ENCODE peak calls at places on chromosomes 1 and 21, in four cellular contexts. One of them, this sample, is unnamed.

GRCh38 chr1:115677172-115677542 is 35.4 kb downstream of the VANGL1 start:
- DNase-seq in AG04450: no peak
- DNase-seq in naive thymus-derived CD4-positive, alpha-beta T cell: no peak
- DNase-seq in psoas muscle: no peak
- DNase-seq in this sample: no peak

GRCh38 chr1:80245813-80246212 is 1239.3 kb upstream of the ADGRL4 start:
- DNase-seq in naive thymus-derived CD4-positive, alpha-beta T cell: no peak
- DNase-seq in psoas muscle: no peak
- DNase-seq in AG04450: no peak
- DNase-seq in this sample: no peak

GRCh38 chr1:61606448-61607312 is 118.3 kb downstream of the TM2D1 start:
- DNase-seq in naive thymus-derived CD4-positive, alpha-beta T cell: no peak
- DNase-seq in AG04450: no peak
- DNase-seq in psoas muscle: peak; percentile 81
- DNase-seq in this sample: peak; percentile 59

GRCh38 chr1:230185076-230186001 is 118.3 kb downstream of the GALNT2 start:
- DNase-seq in AG04450: no peak
- DNase-seq in naive thymus-derived CD4-positive, alpha-beta T cell: no peak
- DNase-seq in psoas muscle: no peak
- DNase-seq in this sample: no peak

GRCh38 chr1:40855513-40855912 is 6.7 kb downstream of the CITED4 start:
- DNase-seq in AG04450: no peak
- DNase-seq in naive thymus-derived CD4-positive, alpha-beta T cell: no peak
- DNase-seq in psoas muscle: no peak
- DNase-seq in this sample: no peak

GRCh38 chr1:33370286-33370685 is 49.4 kb upstream of the A3GALT2 start:
- DNase-seq in naive thymus-derived CD4-positive, alpha-beta T cell: no peak
- DNase-seq in psoas muscle: peak; percentile 56
- DNase-seq in AG04450: no peak
- DNase-seq in this sample: no peak

GRCh38 chr1:89802036-89802435 is 18.8 kb upstream of the LRRC8D start:
- DNase-seq in psoas muscle: no peak
- DNase-seq in AG04450: no peak
- DNase-seq in naive thymus-derived CD4-positive, alpha-beta T cell: no peak
- DNase-seq in this sample: no peak

GRCh38 chr1:93692983-93693591 is 11.4 kb upstream of the BCAR3 start:
- DNase-seq in AG04450: no peak
- DNase-seq in naive thymus-derived CD4-positive, alpha-beta T cell: no peak
- DNase-seq in psoas muscle: no peak
- DNase-seq in this sample: peak; percentile 97

GRCh38 chr1:159879977-159880376 is 17.5 kb upstream of the VSIG8 start:
- DNase-seq in psoas muscle: no peak
- DNase-seq in AG04450: peak; percentile 47
- DNase-seq in naive thymus-derived CD4-positive, alpha-beta T cell: no peak
- DNase-seq in this sample: no peak

GRCh38 chr21:34530264-34530663 is 18.3 kb upstream of the KCNE1 start:
- DNase-seq in naive thymus-derived CD4-positive, alpha-beta T cell: no peak
- DNase-seq in psoas muscle: no peak
- DNase-seq in AG04450: no peak
- DNase-seq in this sample: no peak

GRCh38 chr1:19730793-19731192 is 66.1 kb downstream of the HTR6 start:
- DNase-seq in psoas muscle: no peak
- DNase-seq in naive thymus-derived CD4-positive, alpha-beta T cell: no peak
- DNase-seq in AG04450: no peak
- DNase-seq in this sample: no peak

GRCh38 chr1:230233786-230234185 is 166.7 kb downstream of the GALNT2 start:
- DNase-seq in AG04450: no peak
- DNase-seq in psoas muscle: no peak
- DNase-seq in naive thymus-derived CD4-positive, alpha-beta T cell: no peak
- DNase-seq in this sample: no peak

GRCh38 chr1:6171546-6172124 is 8.5 kb downstream of the CHD5 start:
- DNase-seq in psoas muscle: no peak
- DNase-seq in AG04450: no peak
- DNase-seq in naive thymus-derived CD4-positive, alpha-beta T cell: no peak
- DNase-seq in this sample: no peak

GRCh38 chr1:203324103-203325003 is 19.0 kb downstream of the BTG2 start:
- DNase-seq in naive thymus-derived CD4-positive, alpha-beta T cell: peak; percentile 87
- DNase-seq in psoas muscle: no peak
- DNase-seq in AG04450: no peak
- DNase-seq in this sample: no peak

GRCh38 chr21:45326834-45327457 is 39.3 kb upstream of the POFUT2 start:
- DNase-seq in naive thymus-derived CD4-positive, alpha-beta T cell: no peak
- DNase-seq in psoas muscle: no peak
- DNase-seq in AG04450: no peak
- DNase-seq in this sample: no peak

GRCh38 chr1:231603598-231604275 is 22.9 kb upstream of the DISC1 start:
- DNase-seq in AG04450: no peak
- DNase-seq in naive thymus-derived CD4-positive, alpha-beta T cell: peak; percentile 40
- DNase-seq in psoas muscle: no peak
- DNase-seq in this sample: no peak

GRCh38 chr1:109827986-109828385 is 64.3 kb upstream of the EPS8L3 start:
- DNase-seq in AG04450: no peak
- DNase-seq in naive thymus-derived CD4-positive, alpha-beta T cell: no peak
- DNase-seq in psoas muscle: no peak
- DNase-seq in this sample: no peak

GRCh38 chr1:60431593-60431992 is 358.0 kb upstream of the C1orf87 start:
- DNase-seq in naive thymus-derived CD4-positive, alpha-beta T cell: no peak
- DNase-seq in psoas muscle: no peak
- DNase-seq in AG04450: no peak
- DNase-seq in this sample: no peak

GRCh38 chr1:117123274-117123673 is 1.7 kb upstream of the TRIM45 start:
- DNase-seq in naive thymus-derived CD4-positive, alpha-beta T cell: no peak
- DNase-seq in AG04450: no peak
- DNase-seq in psoas muscle: no peak
- DNase-seq in this sample: no peak

DNA sequence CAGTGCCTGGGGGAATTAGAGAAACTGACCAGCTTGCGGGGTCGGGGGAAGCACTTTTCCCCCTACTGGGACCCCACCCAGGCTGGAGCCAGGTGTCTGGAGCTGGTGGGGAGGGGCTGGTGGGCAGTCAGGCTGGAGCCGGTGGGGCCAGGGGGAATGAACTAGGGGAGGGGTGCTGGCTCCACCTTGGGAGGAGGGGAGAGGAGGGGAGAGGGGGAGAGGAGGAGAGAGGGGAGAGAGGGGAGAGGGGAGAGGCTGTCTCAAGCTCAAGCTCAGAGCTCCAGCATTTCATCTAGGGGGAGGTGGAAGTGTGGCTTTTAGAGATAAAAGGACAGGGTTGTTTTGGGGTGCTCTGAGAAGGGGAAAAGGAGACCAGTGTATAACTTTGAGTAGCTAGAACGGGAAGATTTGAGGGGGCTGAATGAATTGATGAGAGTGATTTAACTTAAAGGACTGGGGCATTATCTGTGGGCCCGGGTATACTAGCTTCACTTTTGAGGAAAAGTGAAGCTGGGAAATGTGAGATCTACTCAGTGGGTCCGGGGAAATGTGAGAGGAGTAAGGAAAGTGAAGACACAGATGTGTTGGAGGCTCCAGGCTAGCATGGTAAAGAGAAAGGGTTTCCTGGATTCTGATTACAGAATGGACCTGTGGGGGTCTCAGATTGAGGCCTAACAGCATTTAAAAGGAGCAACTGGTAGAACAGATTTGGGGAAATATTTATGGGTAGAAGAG is 2.8 kb downstream of the EFNA1 start:
- DNase-seq in AG04450: no peak
- DNase-seq in psoas muscle: no peak
- DNase-seq in naive thymus-derived CD4-positive, alpha-beta T cell: no peak
- DNase-seq in this sample: no peak
- H3K27ac ChIP-seq in AG04450: no peak overlapping the region
- H3K27ac ChIP-seq in psoas muscle: peak overlapping the region; percentile 72
- H3K27ac ChIP-seq in naive thymus-derived CD4-positive, alpha-beta T cell: peak overlapping the region; percentile 55
- H3K27ac ChIP-seq in this sample: peak overlapping the region; percentile 99

GRCh38 chr1:153615406-153615805 is 719 bp downstream of the S100A14 start:
- DNase-seq in AG04450: no peak
- DNase-seq in psoas muscle: no peak
- DNase-seq in naive thymus-derived CD4-positive, alpha-beta T cell: no peak
- DNase-seq in this sample: no peak

GRCh38 chr1:153614906-153615305 is 1.2 kb downstream of the S100A14 start:
- DNase-seq in naive thymus-derived CD4-positive, alpha-beta T cell: no peak
- DNase-seq in AG04450: no peak
- DNase-seq in psoas muscle: no peak
- DNase-seq in this sample: no peak

GRCh38 chr1:153612755-153613331 is at the start of gene S100A16:
- DNase-seq in naive thymus-derived CD4-positive, alpha-beta T cell: no peak
- DNase-seq in psoas muscle: peak; percentile 73
- DNase-seq in AG04450: no peak
- DNase-seq in this sample: peak; percentile 66

GRCh38 chr1:153613406-153613805 is 469 bp upstream of the S100A16 start:
- DNase-seq in AG04450: no peak
- DNase-seq in psoas muscle: no peak
- DNase-seq in naive thymus-derived CD4-positive, alpha-beta T cell: no peak
- DNase-seq in this sample: no peak

DNA sequence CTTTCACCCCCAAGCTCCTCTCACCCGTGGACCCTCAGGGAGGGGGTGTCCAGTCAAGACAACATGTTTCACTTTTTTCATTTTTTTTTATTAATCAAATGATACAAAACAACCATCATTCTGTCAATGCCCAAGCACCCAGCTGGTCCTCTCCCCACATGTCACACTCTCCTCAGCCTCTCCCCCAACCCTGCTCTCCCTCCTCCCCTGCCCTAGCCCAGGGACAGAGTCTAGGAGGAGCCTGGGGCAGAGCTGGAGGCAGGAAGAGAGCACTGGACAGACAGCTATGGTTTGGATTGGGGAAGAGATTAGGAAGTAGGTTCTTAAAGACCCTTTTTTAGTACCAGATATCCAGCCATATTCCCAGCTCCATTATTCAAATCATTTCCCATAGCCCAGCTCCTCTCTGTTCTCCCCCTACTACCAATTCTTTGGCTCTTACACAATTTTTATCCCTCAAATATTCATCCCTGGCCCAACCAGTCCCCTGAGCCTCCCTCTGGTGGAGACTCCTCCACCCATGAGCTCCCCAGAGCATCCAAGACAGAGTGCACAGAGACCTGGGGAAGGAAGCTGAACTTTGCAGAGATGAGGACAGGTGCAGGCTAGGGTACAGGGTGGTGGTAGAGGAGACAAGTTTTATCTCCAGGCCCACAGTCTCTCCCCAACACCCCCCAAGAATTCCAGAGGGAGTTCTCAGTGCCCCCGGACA is 1.4 kb upstream of the S100A16 start:
- DNase-seq in AG04450: no peak
- DNase-seq in psoas muscle: no peak
- DNase-seq in naive thymus-derived CD4-positive, alpha-beta T cell: no peak
- DNase-seq in this sample: no peak
- H3K27ac ChIP-seq in AG04450: no peak overlapping the region
- H3K27ac ChIP-seq in psoas muscle: no peak overlapping the region
- H3K27ac ChIP-seq in naive thymus-derived CD4-positive, alpha-beta T cell: no peak overlapping the region
- H3K27ac ChIP-seq in this sample: peak overlapping the region; percentile 100

GRCh38 chr1:161197560-161198205 is 1.2 kb downstream of the ADAMTS4 start:
- DNase-seq in AG04450: no peak
- DNase-seq in naive thymus-derived CD4-positive, alpha-beta T cell: no peak
- DNase-seq in psoas muscle: no peak
- DNase-seq in this sample: no peak

GRCh38 chr1:161200421-161200991 is 1.7 kb upstream of the ADAMTS4 start:
- DNase-seq in psoas muscle: no peak
- DNase-seq in AG04450: no peak
- DNase-seq in naive thymus-derived CD4-positive, alpha-beta T cell: no peak
- DNase-seq in this sample: no peak

GRCh38 chr1:161198206-161198876 is 513 bp downstream of the ADAMTS4 start:
- DNase-seq in naive thymus-derived CD4-positive, alpha-beta T cell: no peak
- DNase-seq in psoas muscle: peak; percentile 59
- DNase-seq in AG04450: no peak
- DNase-seq in this sample: no peak

GRCh38 chr1:161199506-161200119 is 759 bp upstream of the ADAMTS4 start:
- DNase-seq in AG04450: no peak
- DNase-seq in naive thymus-derived CD4-positive, alpha-beta T cell: no peak
- DNase-seq in psoas muscle: no peak
- DNase-seq in this sample: no peak

GRCh38 chr1:161198877-161199431 is at the start of gene ADAMTS4:
- DNase-seq in naive thymus-derived CD4-positive, alpha-beta T cell: no peak
- DNase-seq in AG04450: peak; percentile 48
- DNase-seq in psoas muscle: peak; percentile 58
- DNase-seq in this sample: no peak
- H3K27ac ChIP-seq in naive thymus-derived CD4-positive, alpha-beta T cell: peak within 1 kb of the TSS; percentile 97
- H3K27ac ChIP-seq in AG04450: peak within 1 kb of the TSS; percentile 57
- H3K27ac ChIP-seq in psoas muscle: peak within 1 kb of the TSS; percentile 96
- H3K27ac ChIP-seq in this sample: no peak within 1 kb of the TSS

GRCh38 chr1:186499571-186499970 is 38.7 kb upstream of the PDC start:
- DNase-seq in naive thymus-derived CD4-positive, alpha-beta T cell: no peak
- DNase-seq in AG04450: no peak
- DNase-seq in psoas muscle: no peak
- DNase-seq in this sample: no peak
- H3K27ac ChIP-seq in naive thymus-derived CD4-positive, alpha-beta T cell: no peak overlapping the region
- H3K27ac ChIP-seq in AG04450: no peak overlapping the region
- H3K27ac ChIP-seq in psoas muscle: no peak overlapping the region
- H3K27ac ChIP-seq in this sample: peak overlapping the region; percentile 94

GRCh38 chr1:24463756-24464377 is 38.8 kb upstream of the RCAN3 start:
- DNase-seq in psoas muscle: no peak
- DNase-seq in AG04450: no peak
- DNase-seq in naive thymus-derived CD4-positive, alpha-beta T cell: no peak
- DNase-seq in this sample: no peak
- H3K27ac ChIP-seq in psoas muscle: no peak overlapping the region
- H3K27ac ChIP-seq in AG04450: peak overlapping the region; percentile 24
- H3K27ac ChIP-seq in naive thymus-derived CD4-positive, alpha-beta T cell: peak overlapping the region; percentile 45
- H3K27ac ChIP-seq in this sample: no peak overlapping the region

GRCh38 chr1:31031330-31032143 is 34.0 kb downstream of the PUM1 start:
- DNase-seq in naive thymus-derived CD4-positive, alpha-beta T cell: no peak
- DNase-seq in psoas muscle: no peak
- DNase-seq in AG04450: no peak
- DNase-seq in this sample: no peak

GRCh38 chr1:31032266-31032665 is 33.3 kb downstream of the PUM1 start:
- DNase-seq in AG04450: no peak
- DNase-seq in psoas muscle: no peak
- DNase-seq in naive thymus-derived CD4-positive, alpha-beta T cell: no peak
- DNase-seq in this sample: no peak

GRCh38 chr1:31029031-31029430 is 36.5 kb downstream of the PUM1 start:
- DNase-seq in naive thymus-derived CD4-positive, alpha-beta T cell: no peak
- DNase-seq in psoas muscle: no peak
- DNase-seq in AG04450: no peak
- DNase-seq in this sample: no peak

GRCh38 chr1:31036749-31037500 is 28.6 kb downstream of the PUM1 start:
- DNase-seq in psoas muscle: no peak
- DNase-seq in AG04450: no peak
- DNase-seq in naive thymus-derived CD4-positive, alpha-beta T cell: no peak
- DNase-seq in this sample: peak; percentile 12

GRCh38 chr1:31033573-31033972 is 31.9 kb downstream of the PUM1 start:
- DNase-seq in AG04450: no peak
- DNase-seq in naive thymus-derived CD4-positive, alpha-beta T cell: no peak
- DNase-seq in psoas muscle: no peak
- DNase-seq in this sample: no peak
- H3K27ac ChIP-seq in AG04450: no peak overlapping the region
- H3K27ac ChIP-seq in naive thymus-derived CD4-positive, alpha-beta T cell: no peak overlapping the region
- H3K27ac ChIP-seq in psoas muscle: no peak overlapping the region
- H3K27ac ChIP-seq in this sample: peak overlapping the region; percentile 26

GRCh38 chr1:168138134-168138533 is 1.4 kb upstream of the GPR161 start:
- DNase-seq in naive thymus-derived CD4-positive, alpha-beta T cell: no peak
- DNase-seq in AG04450: no peak
- DNase-seq in psoas muscle: no peak
- DNase-seq in this sample: no peak
- H3K27ac ChIP-seq in naive thymus-derived CD4-positive, alpha-beta T cell: no peak overlapping the region
- H3K27ac ChIP-seq in AG04450: no peak overlapping the region
- H3K27ac ChIP-seq in psoas muscle: no peak overlapping the region
- H3K27ac ChIP-seq in this sample: peak overlapping the region; percentile 60